ENCODE peak calls at places on chromosome 14, in five cellular contexts. R, D, Z, E and Q are unnamed samples.

GRCh38 chr14:21211509-21211908 is 55.6 kb upstream of the OR5AU1 start:
- DNase-seq in Z (no peak), D (no peak), R (no peak), E (no peak), Q (no peak)

GRCh38 chr14:58107947-58108552 is 44.0 kb downstream of the ARMH4 start:
- DNase-seq in E (peak), Z (no peak), D (peak), R (peak), Q (peak)

GRCh38 chr14:68686724-68687123 is 106.1 kb downstream of the ZFP36L1 start:
- DNase-seq in Z (no peak), E (no peak), R (no peak), D (no peak), Q (no peak)

GRCh38 chr14:28536889-28537288 is 229.7 kb upstream of the FOXG1 start:
- DNase-seq in D (no peak), E (no peak), R (no peak), Z (peak), Q (no peak)

GRCh38 chr14:41285193-41285748 is 321.4 kb upstream of the LRFN5 start:
- DNase-seq in E (peak), D (no peak), R (no peak), Z (no peak), Q (peak)

GRCh38 chr14:82075566-82075965 is 541.9 kb upstream of the SEL1L start:
- DNase-seq in E (no peak), R (no peak), D (no peak), Z (no peak), Q (peak)

GRCh38 chr14:91084516-91084915 is 24.1 kb upstream of the RPS6KA5 start:
- DNase-seq in R (no peak), Z (no peak), E (no peak), D (no peak), Q (no peak)

GRCh38 chr14:90788031-90788430 is 28.2 kb downstream of the TTC7B start:
- DNase-seq in E (peak), R (no peak), Z (no peak), D (no peak), Q (peak)

GRCh38 chr14:22837750-22838538 is 1.6 kb downstream of the MMP14 start:
- DNase-seq in D (peak), R (peak), E (no peak), Z (peak), Q (peak)

GRCh38 chr14:72678360-72678759 is 215.5 kb downstream of the DPF3 start:
- DNase-seq in D (no peak), Z (no peak), R (no peak), E (no peak), Q (no peak)

GRCh38 chr14:31340297-31341063 is 79.9 kb downstream of the HEATR5A start:
- DNase-seq in E (no peak), D (no peak), Z (no peak), R (no peak), Q (no peak)

GRCh38 chr14:47606601-47607000 is 68.8 kb downstream of the MDGA2 start:
- DNase-seq in E (no peak), D (no peak), R (no peak), Z (no peak), Q (no peak)

GRCh38 chr14:69620211-69620611 is 8.8 kb downstream of the SUSD6 start:
- DNase-seq in R (no peak), Z (no peak), D (no peak), E (no peak), Q (peak)

GRCh38 chr14:55582741-55583140 is 2.7 kb downstream of the KTN1 start:
- DNase-seq in R (no peak), Z (no peak), D (no peak), E (no peak), Q (peak)

GRCh38 chr14:63986789-63987533 is 134.2 kb downstream of the SYNE2 start:
- DNase-seq in Z (no peak), D (no peak), R (peak), E (no peak), Q (peak)

GRCh38 chr14:78566017-78566858 is 396.1 kb downstream of the NRXN3 start:
- DNase-seq in D (peak), R (peak), E (peak), Z (peak), Q (peak)

GRCh38 chr14:34781242-34781641 is 66.8 kb upstream of the CFL2 start:
- DNase-seq in R (no peak), D (no peak), Z (no peak), E (no peak), Q (peak)

GRCh38 chr14:90523544-90523943 is 126.7 kb downstream of the CALM1 start:
- DNase-seq in R (no peak), D (no peak), E (no peak), Z (no peak), Q (no peak)

GRCh38 chr14:85852900-85853299 is 323.0 kb downstream of the FLRT2 start:
- DNase-seq in D (no peak), Z (no peak), R (no peak), E (no peak), Q (no peak)

GRCh38 chr14:77120771-77121743 is 20.5 kb downstream of the ZDHHC22 start:
- DNase-seq in Z (no peak), D (peak), E (no peak), R (peak), Q (no peak)

GRCh38 chr14:67762051-67762450 is 54.3 kb downstream of the ZFYVE26 start:
- DNase-seq in E (no peak), Z (no peak), D (no peak), R (no peak), Q (peak)

GRCh38 chr14:68608235-68608962 is 184.5 kb downstream of the ZFP36L1 start:
- DNase-seq in R (peak), Z (peak), D (no peak), E (no peak), Q (peak)

GRCh38 chr14:94992046-94992445 is 165.3 kb downstream of the DICER1 start:
- DNase-seq in R (no peak), E (no peak), D (no peak), Z (no peak), Q (no peak)

GRCh38 chr14:68786491-68787234 is 6.2 kb downstream of the ZFP36L1 start:
- DNase-seq in D (no peak), R (no peak), Z (no peak), E (no peak), Q (no peak)

GRCh38 chr14:24783791-24784190 is 149.8 kb upstream of the GZMB start:
- DNase-seq in R (no peak), Z (no peak), D (no peak), E (no peak), Q (no peak)

GRCh38 chr14:87131879-87132278 is 861.1 kb downstream of the GALC start:
- DNase-seq in R (no peak), Z (no peak), D (no peak), E (no peak), Q (no peak)

GRCh38 chr14:69044965-69045555 is 66.0 kb upstream of the ACTN1 start:
- DNase-seq in Z (no peak), D (peak), E (no peak), R (no peak), Q (no peak)

GRCh38 chr14:88189040-88189839 is 133.8 kb downstream of the KCNK10 start:
- DNase-seq in E (peak), D (peak), R (peak), Z (no peak), Q (peak)

GRCh38 chr14:77918448-77918847 is 118.5 kb downstream of the ADCK1 start:
- DNase-seq in R (no peak), Z (no peak), D (no peak), E (no peak), Q (no peak)

GRCh38 chr14:73295198-73295796 is 58.0 kb downstream of the PAPLN start:
- DNase-seq in R (no peak), E (peak), Z (no peak), D (no peak), Q (peak)

GRCh38 chr14:74875941-74876913 is at the start of gene PROX2:
- DNase-seq in D (no peak), R (no peak), Z (peak), E (no peak), Q (peak)

GRCh38 chr14:75995372-75996041 is 9.9 kb downstream of the IFT43 start:
- DNase-seq in Z (peak), D (peak), E (no peak), R (peak), Q (no peak)

DNA sequence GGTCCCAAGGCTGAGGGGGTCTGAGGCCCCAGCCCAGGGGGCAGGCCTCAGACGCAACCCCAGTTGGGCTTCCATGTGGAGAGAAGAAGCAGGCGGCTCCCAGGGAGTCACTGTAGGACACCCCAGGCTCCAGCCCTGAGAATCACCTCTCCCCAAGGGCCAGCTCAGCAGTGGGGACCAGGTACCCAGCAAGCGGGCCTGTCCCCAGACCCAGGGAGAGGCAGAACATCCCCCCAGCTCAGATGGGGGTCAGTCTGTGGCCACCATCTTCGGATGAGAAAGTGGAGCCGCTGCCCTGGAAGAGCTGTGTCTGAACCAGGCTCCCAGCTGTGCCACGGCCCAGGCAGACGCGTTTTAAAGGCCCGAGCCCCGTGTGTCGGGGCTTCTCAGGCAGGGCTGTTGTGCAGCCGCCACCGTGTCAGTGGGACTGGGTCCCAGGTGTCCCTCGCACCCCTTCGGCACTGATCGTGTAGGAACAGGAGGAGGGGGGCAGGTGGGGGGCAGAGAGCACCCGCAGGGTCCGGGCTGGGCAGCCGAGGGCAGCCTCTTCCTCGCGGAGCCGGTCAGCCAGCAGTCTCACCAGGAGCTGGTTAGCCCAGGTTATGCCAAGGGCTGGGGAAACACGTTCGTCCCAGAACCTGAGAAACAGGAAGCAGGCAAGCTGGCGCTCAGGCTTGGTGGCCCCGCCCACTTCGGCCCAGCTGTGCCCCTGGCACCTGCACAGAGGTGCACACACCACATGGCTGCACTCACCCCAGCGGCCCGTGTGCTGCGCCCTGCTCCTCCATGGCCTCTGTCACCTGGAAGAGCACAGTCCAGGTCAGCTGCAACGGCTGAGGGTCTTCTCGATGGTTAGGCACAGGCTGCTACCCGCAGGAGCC is 16.6 kb downstream of the XRCC3 start:
- DNase-seq in E (no peak), Z (peak), D (no peak), R (peak), Q (no peak)
- H3K4me3 ChIP-seq in E (no peak), Z (no peak), D (no peak), R (no peak), Q (no peak)

DNA sequence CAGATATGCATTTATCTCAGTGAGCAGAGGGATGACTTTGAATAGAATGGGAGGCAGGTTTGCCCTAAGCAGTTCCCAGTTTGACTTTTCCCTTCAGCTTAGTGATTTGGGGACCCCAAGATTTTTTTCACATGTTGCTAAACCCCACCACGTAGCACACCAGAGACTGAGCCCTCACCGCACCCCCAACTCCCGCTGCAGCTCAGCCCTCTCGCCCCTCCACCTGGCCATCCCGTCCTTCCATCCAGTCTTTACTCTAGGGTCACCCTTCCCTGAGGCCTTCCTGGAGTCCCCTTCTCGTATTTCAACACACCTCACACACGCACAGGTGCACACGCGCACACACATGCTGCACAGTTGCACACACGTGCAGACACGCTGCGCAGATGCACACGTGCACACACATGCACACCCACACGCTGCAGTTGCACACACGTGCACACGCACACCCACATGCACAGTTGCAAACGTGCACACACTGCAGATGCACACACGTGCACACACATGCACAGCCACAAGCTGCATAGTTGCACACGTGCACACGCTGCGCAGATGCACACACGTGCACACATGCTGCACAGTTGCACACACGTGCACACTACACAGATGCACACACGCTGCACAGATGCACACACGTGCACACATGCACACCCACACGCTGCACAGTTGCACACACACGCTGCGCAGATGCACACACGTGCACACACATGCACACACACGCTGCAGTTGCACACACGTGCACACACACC is 30.0 kb downstream of the HSP90AA1 start:
- DNase-seq in Z (no peak), E (no peak), D (no peak), R (no peak), Q (no peak)
- TF ChIP-seq POLR2A in Z (no peak), E (no peak), D (no peak), R (no peak), Q (no peak)

DNA sequence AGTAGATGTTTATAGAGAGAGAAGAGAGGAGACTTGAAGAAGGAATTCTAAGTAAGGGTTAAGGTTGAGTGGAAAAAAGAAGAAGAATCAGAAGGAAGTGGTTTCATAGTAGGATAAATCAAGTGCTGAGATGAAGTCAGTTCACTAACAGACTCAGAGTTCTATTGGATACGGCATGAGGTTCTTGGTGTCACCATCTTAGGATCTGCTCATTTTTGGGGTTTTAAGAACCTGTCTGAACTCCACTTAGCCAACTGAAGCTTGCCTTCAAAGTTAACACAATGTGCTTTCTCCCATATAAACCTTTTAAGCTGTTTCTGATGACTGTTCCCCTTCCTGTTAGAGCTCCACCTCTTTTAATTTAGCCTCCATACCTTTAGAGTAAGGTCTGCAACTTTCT is 152.6 kb downstream of the PRKCH start:
- DNase-seq in Z (no peak), D (no peak), E (no peak), R (no peak), Q (no peak)
- H3K4me3 ChIP-seq in Z (no peak), D (no peak), E (no peak), R (no peak), Q (no peak)

GRCh38 chr14:100084591-100084990 is 19.4 kb downstream of the EVL start:
- DNase-seq in D (no peak), E (no peak), R (no peak), Z (no peak), Q (no peak)

GRCh38 chr14:100082723-100083122 is 17.5 kb downstream of the EVL start:
- DNase-seq in E (no peak), Z (no peak), R (no peak), D (no peak), Q (no peak)

GRCh38 chr14:100080206-100080605 is 15.0 kb downstream of the EVL start:
- DNase-seq in Z (no peak), E (no peak), D (no peak), R (no peak), Q (no peak)

GRCh38 chr14:100083706-100084105 is 18.5 kb downstream of the EVL start:
- DNase-seq in E (no peak), R (no peak), Z (no peak), D (no peak), Q (no peak)

GRCh38 chr14:100081997-100082625 is 16.9 kb downstream of the EVL start:
- DNase-seq in Z (no peak), R (no peak), E (no peak), D (no peak), Q (no peak)
- TF ChIP-seq POLR2A in Z (no peak), R (no peak), E (no peak), D (no peak), Q (no peak)